ENCODE peak calls at places on chromosomes 7 and 10, in nine cellular contexts. One of them, this sample, is unnamed.

GRCh38 chr10:72240371-72240770 is 24.3 kb upstream of the ASCC1 start:
- ATAC-seq in esophagus mucosa: no peak
- ATAC-seq in WTC11: no peak
- ATAC-seq in upper lobe of right lung: no peak
- ATAC-seq in aorta: no peak
- ATAC-seq in activated T-cell treated with anti-CD3 and anti-CD28 coated beads, Interleukin-2, amount 50 U/mL, for 4 hours: no peak
- ATAC-seq in PC-3: no peak
- ATAC-seq in effector memory CD8-positive, alpha-beta T cell: no peak
- ATAC-seq in sciatic nerve: no peak
- ATAC-seq in this sample: no peak

GRCh38 chr7:6430271-6430940 is 17.3 kb downstream of the DAGLB start:
- ATAC-seq in esophagus mucosa: no peak
- ATAC-seq in WTC11: peak
- ATAC-seq in upper lobe of right lung: no peak
- ATAC-seq in aorta: no peak
- ATAC-seq in activated T-cell treated with anti-CD3 and anti-CD28 coated beads, Interleukin-2, amount 50 U/mL, for 4 hours: peak
- ATAC-seq in PC-3: peak
- ATAC-seq in effector memory CD8-positive, alpha-beta T cell: no peak
- ATAC-seq in sciatic nerve: no peak
- ATAC-seq in this sample: no peak

GRCh38 chr10:11435621-11436020 is 175.8 kb downstream of the USP6NL start:
- ATAC-seq in esophagus mucosa: no peak
- ATAC-seq in WTC11: no peak
- ATAC-seq in upper lobe of right lung: no peak
- ATAC-seq in aorta: no peak
- ATAC-seq in activated T-cell treated with anti-CD3 and anti-CD28 coated beads, Interleukin-2, amount 50 U/mL, for 4 hours: no peak
- ATAC-seq in PC-3: no peak
- ATAC-seq in effector memory CD8-positive, alpha-beta T cell: no peak
- ATAC-seq in sciatic nerve: no peak
- ATAC-seq in this sample: no peak

GRCh38 chr7:43856996-43857395 is 12.3 kb downstream of the MRPS24 start:
- ATAC-seq in esophagus mucosa: peak
- ATAC-seq in WTC11: no peak
- ATAC-seq in upper lobe of right lung: no peak
- ATAC-seq in aorta: no peak
- ATAC-seq in activated T-cell treated with anti-CD3 and anti-CD28 coated beads, Interleukin-2, amount 50 U/mL, for 4 hours: peak
- ATAC-seq in PC-3: no peak
- ATAC-seq in effector memory CD8-positive, alpha-beta T cell: no peak
- ATAC-seq in sciatic nerve: no peak
- ATAC-seq in this sample: no peak

GRCh38 chr10:95260397-95260881 is 30.4 kb downstream of the PDLIM1 start:
- ATAC-seq in esophagus mucosa: peak
- ATAC-seq in WTC11: no peak
- ATAC-seq in upper lobe of right lung: peak
- ATAC-seq in aorta: peak
- ATAC-seq in activated T-cell treated with anti-CD3 and anti-CD28 coated beads, Interleukin-2, amount 50 U/mL, for 4 hours: no peak
- ATAC-seq in PC-3: peak
- ATAC-seq in effector memory CD8-positive, alpha-beta T cell: no peak
- ATAC-seq in sciatic nerve: peak
- ATAC-seq in this sample: peak

GRCh38 chr10:128451879-128452278 is 325.7 kb upstream of the MKI67 start:
- ATAC-seq in esophagus mucosa: no peak
- ATAC-seq in WTC11: no peak
- ATAC-seq in upper lobe of right lung: no peak
- ATAC-seq in aorta: no peak
- ATAC-seq in activated T-cell treated with anti-CD3 and anti-CD28 coated beads, Interleukin-2, amount 50 U/mL, for 4 hours: no peak
- ATAC-seq in PC-3: no peak
- ATAC-seq in effector memory CD8-positive, alpha-beta T cell: no peak
- ATAC-seq in sciatic nerve: no peak
- ATAC-seq in this sample: no peak

GRCh38 chr10:51462076-51462779 is 237.2 kb downstream of the CSTF2T start:
- ATAC-seq in esophagus mucosa: peak
- ATAC-seq in WTC11: no peak
- ATAC-seq in upper lobe of right lung: no peak
- ATAC-seq in aorta: no peak
- ATAC-seq in activated T-cell treated with anti-CD3 and anti-CD28 coated beads, Interleukin-2, amount 50 U/mL, for 4 hours: no peak
- ATAC-seq in PC-3: peak
- ATAC-seq in effector memory CD8-positive, alpha-beta T cell: no peak
- ATAC-seq in sciatic nerve: no peak
- ATAC-seq in this sample: no peak

GRCh38 chr7:18402488-18403183 is 92.9 kb upstream of the HDAC9 start:
- ATAC-seq in esophagus mucosa: no peak
- ATAC-seq in WTC11: no peak
- ATAC-seq in upper lobe of right lung: no peak
- ATAC-seq in aorta: no peak
- ATAC-seq in activated T-cell treated with anti-CD3 and anti-CD28 coated beads, Interleukin-2, amount 50 U/mL, for 4 hours: no peak
- ATAC-seq in PC-3: peak
- ATAC-seq in effector memory CD8-positive, alpha-beta T cell: no peak
- ATAC-seq in sciatic nerve: no peak
- ATAC-seq in this sample: no peak

GRCh38 chr7:156609010-156609877 is 31.3 kb upstream of the RNF32 start:
- ATAC-seq in esophagus mucosa: no peak
- ATAC-seq in WTC11: no peak
- ATAC-seq in upper lobe of right lung: peak
- ATAC-seq in aorta: no peak
- ATAC-seq in activated T-cell treated with anti-CD3 and anti-CD28 coated beads, Interleukin-2, amount 50 U/mL, for 4 hours: no peak
- ATAC-seq in PC-3: no peak
- ATAC-seq in effector memory CD8-positive, alpha-beta T cell: no peak
- ATAC-seq in sciatic nerve: no peak
- ATAC-seq in this sample: no peak

GRCh38 chr7:139109983-139110411 is 477 bp upstream of the ZC3HAV1 start:
- ATAC-seq in esophagus mucosa: no peak
- ATAC-seq in WTC11: no peak
- ATAC-seq in upper lobe of right lung: no peak
- ATAC-seq in aorta: no peak
- ATAC-seq in activated T-cell treated with anti-CD3 and anti-CD28 coated beads, Interleukin-2, amount 50 U/mL, for 4 hours: peak
- ATAC-seq in PC-3: no peak
- ATAC-seq in effector memory CD8-positive, alpha-beta T cell: no peak
- ATAC-seq in sciatic nerve: no peak
- ATAC-seq in this sample: peak

GRCh38 chr7:39693812-39694211 is 70.4 kb downstream of the RALA start:
- ATAC-seq in esophagus mucosa: no peak
- ATAC-seq in WTC11: no peak
- ATAC-seq in upper lobe of right lung: no peak
- ATAC-seq in aorta: no peak
- ATAC-seq in activated T-cell treated with anti-CD3 and anti-CD28 coated beads, Interleukin-2, amount 50 U/mL, for 4 hours: no peak
- ATAC-seq in PC-3: no peak
- ATAC-seq in effector memory CD8-positive, alpha-beta T cell: no peak
- ATAC-seq in sciatic nerve: no peak
- ATAC-seq in this sample: no peak

GRCh38 chr7:67856046-67856445 is 859.4 kb downstream of the TYW1 start:
- ATAC-seq in esophagus mucosa: no peak
- ATAC-seq in WTC11: peak
- ATAC-seq in upper lobe of right lung: no peak
- ATAC-seq in aorta: no peak
- ATAC-seq in activated T-cell treated with anti-CD3 and anti-CD28 coated beads, Interleukin-2, amount 50 U/mL, for 4 hours: no peak
- ATAC-seq in PC-3: no peak
- ATAC-seq in effector memory CD8-positive, alpha-beta T cell: no peak
- ATAC-seq in sciatic nerve: no peak
- ATAC-seq in this sample: no peak

GRCh38 chr7:157404845-157405481 is 68.2 kb downstream of the DNAJB6 start:
- ATAC-seq in esophagus mucosa: peak
- ATAC-seq in WTC11: no peak
- ATAC-seq in upper lobe of right lung: no peak
- ATAC-seq in aorta: no peak
- ATAC-seq in activated T-cell treated with anti-CD3 and anti-CD28 coated beads, Interleukin-2, amount 50 U/mL, for 4 hours: peak
- ATAC-seq in PC-3: peak
- ATAC-seq in effector memory CD8-positive, alpha-beta T cell: no peak
- ATAC-seq in sciatic nerve: no peak
- ATAC-seq in this sample: no peak

GRCh38 chr10:62451606-62451965 is 77.4 kb downstream of the ZNF365 start:
- ATAC-seq in esophagus mucosa: no peak
- ATAC-seq in WTC11: peak
- ATAC-seq in upper lobe of right lung: no peak
- ATAC-seq in aorta: no peak
- ATAC-seq in activated T-cell treated with anti-CD3 and anti-CD28 coated beads, Interleukin-2, amount 50 U/mL, for 4 hours: no peak
- ATAC-seq in PC-3: no peak
- ATAC-seq in effector memory CD8-positive, alpha-beta T cell: no peak
- ATAC-seq in sciatic nerve: no peak
- ATAC-seq in this sample: no peak

GRCh38 chr10:23826399-23826798 is 382.5 kb upstream of the KIAA1217 start:
- ATAC-seq in esophagus mucosa: no peak
- ATAC-seq in WTC11: peak
- ATAC-seq in upper lobe of right lung: peak
- ATAC-seq in aorta: no peak
- ATAC-seq in activated T-cell treated with anti-CD3 and anti-CD28 coated beads, Interleukin-2, amount 50 U/mL, for 4 hours: no peak
- ATAC-seq in PC-3: no peak
- ATAC-seq in effector memory CD8-positive, alpha-beta T cell: no peak
- ATAC-seq in sciatic nerve: no peak
- ATAC-seq in this sample: no peak

GRCh38 chr10:116732546-116732945 is 9.8 kb downstream of the HSPA12A start:
- ATAC-seq in esophagus mucosa: no peak
- ATAC-seq in WTC11: peak
- ATAC-seq in upper lobe of right lung: peak
- ATAC-seq in aorta: no peak
- ATAC-seq in activated T-cell treated with anti-CD3 and anti-CD28 coated beads, Interleukin-2, amount 50 U/mL, for 4 hours: no peak
- ATAC-seq in PC-3: no peak
- ATAC-seq in effector memory CD8-positive, alpha-beta T cell: no peak
- ATAC-seq in sciatic nerve: no peak
- ATAC-seq in this sample: no peak

GRCh38 chr10:125134483-125134848 is 25.9 kb downstream of the CTBP2 start:
- ATAC-seq in esophagus mucosa: peak
- ATAC-seq in WTC11: peak
- ATAC-seq in upper lobe of right lung: no peak
- ATAC-seq in aorta: no peak
- ATAC-seq in activated T-cell treated with anti-CD3 and anti-CD28 coated beads, Interleukin-2, amount 50 U/mL, for 4 hours: no peak
- ATAC-seq in PC-3: no peak
- ATAC-seq in effector memory CD8-positive, alpha-beta T cell: no peak
- ATAC-seq in sciatic nerve: no peak
- ATAC-seq in this sample: no peak

GRCh38 chr7:153382591-153383225 is 623.2 kb downstream of the ACTR3B start:
- ATAC-seq in esophagus mucosa: no peak
- ATAC-seq in WTC11: no peak
- ATAC-seq in upper lobe of right lung: peak
- ATAC-seq in aorta: peak
- ATAC-seq in activated T-cell treated with anti-CD3 and anti-CD28 coated beads, Interleukin-2, amount 50 U/mL, for 4 hours: no peak
- ATAC-seq in PC-3: no peak
- ATAC-seq in effector memory CD8-positive, alpha-beta T cell: no peak
- ATAC-seq in sciatic nerve: peak
- ATAC-seq in this sample: no peak

GRCh38 chr10:29669149-29669548 is 34.4 kb upstream of the SVIL start:
- ATAC-seq in esophagus mucosa: peak
- ATAC-seq in WTC11: no peak
- ATAC-seq in upper lobe of right lung: peak
- ATAC-seq in aorta: peak
- ATAC-seq in activated T-cell treated with anti-CD3 and anti-CD28 coated beads, Interleukin-2, amount 50 U/mL, for 4 hours: no peak
- ATAC-seq in PC-3: peak
- ATAC-seq in effector memory CD8-positive, alpha-beta T cell: no peak
- ATAC-seq in sciatic nerve: peak
- ATAC-seq in this sample: no peak

GRCh38 chr7:134766779-134767566 is 12.5 kb upstream of the CALD1 start:
- ATAC-seq in esophagus mucosa: no peak
- ATAC-seq in WTC11: no peak
- ATAC-seq in upper lobe of right lung: no peak
- ATAC-seq in aorta: peak
- ATAC-seq in activated T-cell treated with anti-CD3 and anti-CD28 coated beads, Interleukin-2, amount 50 U/mL, for 4 hours: no peak
- ATAC-seq in PC-3: no peak
- ATAC-seq in effector memory CD8-positive, alpha-beta T cell: no peak
- ATAC-seq in sciatic nerve: peak
- ATAC-seq in this sample: peak

GRCh38 chr7:153297141-153297540 is 537.6 kb downstream of the ACTR3B start:
- ATAC-seq in esophagus mucosa: no peak
- ATAC-seq in WTC11: no peak
- ATAC-seq in upper lobe of right lung: no peak
- ATAC-seq in aorta: no peak
- ATAC-seq in activated T-cell treated with anti-CD3 and anti-CD28 coated beads, Interleukin-2, amount 50 U/mL, for 4 hours: no peak
- ATAC-seq in PC-3: no peak
- ATAC-seq in effector memory CD8-positive, alpha-beta T cell: no peak
- ATAC-seq in sciatic nerve: no peak
- ATAC-seq in this sample: no peak

GRCh38 chr10:131311661-131312260 is at the start of gene TCERG1L:
- ATAC-seq in esophagus mucosa: peak
- ATAC-seq in WTC11: peak
- ATAC-seq in upper lobe of right lung: peak
- ATAC-seq in aorta: peak
- ATAC-seq in activated T-cell treated with anti-CD3 and anti-CD28 coated beads, Interleukin-2, amount 50 U/mL, for 4 hours: peak
- ATAC-seq in PC-3: no peak
- ATAC-seq in effector memory CD8-positive, alpha-beta T cell: peak
- ATAC-seq in sciatic nerve: no peak
- ATAC-seq in this sample: peak

GRCh38 chr10:79229830-79230562 is 117.3 kb upstream of the PPIF start:
- ATAC-seq in esophagus mucosa: no peak
- ATAC-seq in WTC11: peak
- ATAC-seq in upper lobe of right lung: no peak
- ATAC-seq in aorta: no peak
- ATAC-seq in activated T-cell treated with anti-CD3 and anti-CD28 coated beads, Interleukin-2, amount 50 U/mL, for 4 hours: no peak
- ATAC-seq in PC-3: no peak
- ATAC-seq in effector memory CD8-positive, alpha-beta T cell: no peak
- ATAC-seq in sciatic nerve: peak
- ATAC-seq in this sample: peak

GRCh38 chr7:131183611-131184119 is 144.0 kb upstream of the MKLN1 start:
- ATAC-seq in esophagus mucosa: no peak
- ATAC-seq in WTC11: no peak
- ATAC-seq in upper lobe of right lung: no peak
- ATAC-seq in aorta: no peak
- ATAC-seq in activated T-cell treated with anti-CD3 and anti-CD28 coated beads, Interleukin-2, amount 50 U/mL, for 4 hours: no peak
- ATAC-seq in PC-3: no peak
- ATAC-seq in effector memory CD8-positive, alpha-beta T cell: peak
- ATAC-seq in sciatic nerve: no peak
- ATAC-seq in this sample: no peak

GRCh38 chr7:24911213-24911603 is 68.8 kb downstream of the OSBPL3 start:
- ATAC-seq in esophagus mucosa: no peak
- ATAC-seq in WTC11: no peak
- ATAC-seq in upper lobe of right lung: peak
- ATAC-seq in aorta: no peak
- ATAC-seq in activated T-cell treated with anti-CD3 and anti-CD28 coated beads, Interleukin-2, amount 50 U/mL, for 4 hours: peak
- ATAC-seq in PC-3: no peak
- ATAC-seq in effector memory CD8-positive, alpha-beta T cell: peak
- ATAC-seq in sciatic nerve: no peak
- ATAC-seq in this sample: peak

GRCh38 chr10:103546401-103546800 is 52.9 kb downstream of the NEURL1 start:
- ATAC-seq in esophagus mucosa: no peak
- ATAC-seq in WTC11: no peak
- ATAC-seq in upper lobe of right lung: no peak
- ATAC-seq in aorta: no peak
- ATAC-seq in activated T-cell treated with anti-CD3 and anti-CD28 coated beads, Interleukin-2, amount 50 U/mL, for 4 hours: no peak
- ATAC-seq in PC-3: no peak
- ATAC-seq in effector memory CD8-positive, alpha-beta T cell: no peak
- ATAC-seq in sciatic nerve: no peak
- ATAC-seq in this sample: no peak

GRCh38 chr10:60800918-60801317 is 22.6 kb downstream of the CDK1 start:
- ATAC-seq in esophagus mucosa: no peak
- ATAC-seq in WTC11: no peak
- ATAC-seq in upper lobe of right lung: no peak
- ATAC-seq in aorta: no peak
- ATAC-seq in activated T-cell treated with anti-CD3 and anti-CD28 coated beads, Interleukin-2, amount 50 U/mL, for 4 hours: no peak
- ATAC-seq in PC-3: peak
- ATAC-seq in effector memory CD8-positive, alpha-beta T cell: no peak
- ATAC-seq in sciatic nerve: no peak
- ATAC-seq in this sample: no peak

GRCh38 chr7:51144178-51144577 is 172.4 kb downstream of the COBL start:
- ATAC-seq in esophagus mucosa: peak
- ATAC-seq in WTC11: no peak
- ATAC-seq in upper lobe of right lung: no peak
- ATAC-seq in aorta: no peak
- ATAC-seq in activated T-cell treated with anti-CD3 and anti-CD28 coated beads, Interleukin-2, amount 50 U/mL, for 4 hours: no peak
- ATAC-seq in PC-3: no peak
- ATAC-seq in effector memory CD8-positive, alpha-beta T cell: no peak
- ATAC-seq in sciatic nerve: no peak
- ATAC-seq in this sample: no peak

GRCh38 chr7:112517487-112517886 is 36.7 kb downstream of the LSMEM1 start:
- ATAC-seq in esophagus mucosa: no peak
- ATAC-seq in WTC11: no peak
- ATAC-seq in upper lobe of right lung: no peak
- ATAC-seq in aorta: no peak
- ATAC-seq in activated T-cell treated with anti-CD3 and anti-CD28 coated beads, Interleukin-2, amount 50 U/mL, for 4 hours: no peak
- ATAC-seq in PC-3: no peak
- ATAC-seq in effector memory CD8-positive, alpha-beta T cell: no peak
- ATAC-seq in sciatic nerve: no peak
- ATAC-seq in this sample: no peak

GRCh38 chr7:68470836-68471235 is 1127.4 kb upstream of the AUTS2 start:
- ATAC-seq in esophagus mucosa: no peak
- ATAC-seq in WTC11: no peak
- ATAC-seq in upper lobe of right lung: no peak
- ATAC-seq in aorta: no peak
- ATAC-seq in activated T-cell treated with anti-CD3 and anti-CD28 coated beads, Interleukin-2, amount 50 U/mL, for 4 hours: no peak
- ATAC-seq in PC-3: no peak
- ATAC-seq in effector memory CD8-positive, alpha-beta T cell: no peak
- ATAC-seq in sciatic nerve: no peak
- ATAC-seq in this sample: no peak

GRCh38 chr7:27156508-27156898 is at the start of gene HOXA7:
- ATAC-seq in esophagus mucosa: peak
- ATAC-seq in WTC11: peak
- ATAC-seq in upper lobe of right lung: no peak
- ATAC-seq in aorta: peak
- ATAC-seq in activated T-cell treated with anti-CD3 and anti-CD28 coated beads, Interleukin-2, amount 50 U/mL, for 4 hours: no peak
- ATAC-seq in PC-3: no peak
- ATAC-seq in effector memory CD8-positive, alpha-beta T cell: no peak
- ATAC-seq in sciatic nerve: peak
- ATAC-seq in this sample: no peak

This sample was measured in stimulated activated memory B cell treated with anti-CD40 and anti-IgM and Interleukin-4, amounts not matched to agents 10 μg/mL and 1 μg/mL and 100 μg/mL, for 72 hours.